ENCODE peak calls at places on chromosomes 11 and 22, in nine cellular contexts. H, R, D, G, N, J, O, S and P are unnamed samples.

GRCh38 chr22:35329114-35329847 is 29.6 kb downstream of the TOM1 start:
- DNase-seq in H (no peak), R (peak), D (no peak), G (no peak), N (no peak), J (no peak), O (no peak), S (no peak), P (no peak)

GRCh38 chr22:44587004-44587793 is 89.2 kb upstream of the RTL6 start:
- DNase-seq in H (no peak), R (peak), D (no peak), G (peak), N (no peak), J (no peak), O (peak), S (no peak), P (no peak)

GRCh38 chr11:126359431-126360048 is 4.1 kb downstream of the ST3GAL4 start:
- DNase-seq in H (peak), R (no peak), D (no peak), G (no peak), N (peak), J (no peak), O (peak), S (no peak), P (no peak)

GRCh38 chr22:18091916-18092526 is 14.2 kb downstream of the PEX26 start:
- DNase-seq in H (peak), R (no peak), D (no peak), G (no peak), N (no peak), J (no peak), O (peak), S (no peak), P (peak)

GRCh38 chr11:35106595-35106994 is 32.4 kb upstream of the CD44 start:
- DNase-seq in H (no peak), R (no peak), D (no peak), G (no peak), N (no peak), J (peak), O (no peak), S (no peak), P (peak)

GRCh38 chr11:66195867-66196266 is 72.6 kb upstream of the RAB1B start:
- DNase-seq in H (peak), R (no peak), D (no peak), G (no peak), N (no peak), J (no peak), O (no peak), S (no peak), P (no peak)

GRCh38 chr11:47387944-47388696 is 9.8 kb upstream of the SPI1 start:
- DNase-seq in H (no peak), R (no peak), D (no peak), G (no peak), N (no peak), J (no peak), O (no peak), S (no peak), P (no peak)

GRCh38 chr22:44003776-44004460 is 20.2 kb upstream of the PARVB start:
- DNase-seq in H (no peak), R (no peak), D (peak), G (peak), N (no peak), J (no peak), O (no peak), S (peak), P (no peak)

GRCh38 chr11:129732926-129733325 is 82.7 kb upstream of the TMEM45B start:
- DNase-seq in H (no peak), R (peak), D (no peak), G (no peak), N (no peak), J (no peak), O (no peak), S (no peak), P (no peak)

GRCh38 chr11:45935349-45936064 is 13.1 kb downstream of the LARGE2 start:
- DNase-seq in H (no peak), R (no peak), D (no peak), G (no peak), N (no peak), J (no peak), O (no peak), S (no peak), P (no peak)

GRCh38 chr22:30432520-30432919 is 7.0 kb downstream of the MTFP1 start:
- DNase-seq in H (no peak), R (no peak), D (no peak), G (no peak), N (no peak), J (no peak), O (no peak), S (no peak), P (no peak)

GRCh38 chr22:50731811-50732624 is 6.0 kb upstream of the ACR start:
- DNase-seq in H (peak), R (peak), D (peak), G (peak), N (peak), J (peak), O (peak), S (peak), P (peak)

DNA sequence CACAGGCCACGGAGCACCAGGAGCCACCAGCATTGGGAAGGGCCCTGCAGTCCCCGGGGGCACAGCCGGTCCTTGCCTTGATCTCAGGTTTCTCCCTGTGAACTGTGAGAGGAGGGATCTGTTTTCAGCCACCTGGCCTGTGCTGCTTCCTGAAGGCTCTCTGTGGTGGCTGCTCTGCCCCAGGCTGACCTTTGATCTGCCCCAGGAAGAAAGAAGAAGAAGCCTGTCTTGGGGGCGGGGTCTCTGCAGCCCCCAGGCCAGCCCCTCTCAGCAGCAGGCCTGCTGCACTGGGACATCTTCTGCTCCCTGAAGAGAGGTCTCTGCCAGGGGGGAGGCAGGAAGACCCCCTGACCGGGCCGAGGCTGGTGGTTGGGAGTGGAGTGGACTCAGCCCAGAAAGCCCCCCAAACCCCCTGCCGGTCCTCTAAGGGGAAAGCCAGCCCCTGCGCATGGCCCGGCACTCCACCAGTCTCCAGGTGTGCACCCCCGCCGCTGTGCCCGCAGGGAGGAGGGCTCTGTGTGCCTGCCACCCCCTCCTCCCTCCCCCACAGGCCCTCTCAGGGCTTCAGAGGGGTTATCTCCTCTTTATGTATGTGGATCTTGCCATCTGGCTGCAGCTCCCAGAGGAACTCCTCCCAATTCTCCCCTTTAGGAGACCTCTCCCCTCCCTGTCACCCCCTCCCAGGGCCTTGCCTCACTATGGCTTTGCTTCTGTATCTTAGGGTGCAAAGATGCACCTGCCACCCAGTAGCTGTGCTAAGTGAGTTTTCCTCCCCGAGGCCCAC is 675.3 kb downstream of the BRD1 start:
- DNase-seq in H (no peak), R (no peak), D (no peak), G (peak), N (peak), J (no peak), O (no peak), S (no peak), P (no peak)
- TF ChIP-seq EZH2phosphoT487 in H (no peak), R (no peak), D (no peak), G (no peak), N (no peak), J (no peak), O (no peak), S (no peak), P (no peak)

GRCh38 chr11:3686751-3687150 is 15.6 kb upstream of the CHRNA10 start:
- DNase-seq in H (no peak), R (no peak), D (no peak), G (no peak), N (no peak), J (no peak), O (peak), S (no peak), P (no peak)
- TF ChIP-seq EZH2phosphoT487 in H (no peak), R (no peak), D (no peak), G (no peak), N (no peak), J (no peak), O (no peak), S (no peak), P (no peak)

GRCh38 chr11:71265559-71266092 is 13.2 kb upstream of the SHANK2 start:
- DNase-seq in H (no peak), R (no peak), D (no peak), G (no peak), N (no peak), J (no peak), O (no peak), S (no peak), P (no peak)

GRCh38 chr11:71269603-71270511 is 17.5 kb upstream of the SHANK2 start:
- DNase-seq in H (no peak), R (no peak), D (no peak), G (no peak), N (no peak), J (no peak), O (no peak), S (no peak), P (no peak)

GRCh38 chr11:71266114-71266833 is 13.9 kb upstream of the SHANK2 start:
- DNase-seq in H (peak), R (no peak), D (no peak), G (no peak), N (peak), J (no peak), O (no peak), S (peak), P (no peak)

GRCh38 chr11:71267807-71268421 is 15.5 kb upstream of the SHANK2 start:
- DNase-seq in H (no peak), R (no peak), D (no peak), G (no peak), N (no peak), J (no peak), O (no peak), S (no peak), P (no peak)

DNA sequence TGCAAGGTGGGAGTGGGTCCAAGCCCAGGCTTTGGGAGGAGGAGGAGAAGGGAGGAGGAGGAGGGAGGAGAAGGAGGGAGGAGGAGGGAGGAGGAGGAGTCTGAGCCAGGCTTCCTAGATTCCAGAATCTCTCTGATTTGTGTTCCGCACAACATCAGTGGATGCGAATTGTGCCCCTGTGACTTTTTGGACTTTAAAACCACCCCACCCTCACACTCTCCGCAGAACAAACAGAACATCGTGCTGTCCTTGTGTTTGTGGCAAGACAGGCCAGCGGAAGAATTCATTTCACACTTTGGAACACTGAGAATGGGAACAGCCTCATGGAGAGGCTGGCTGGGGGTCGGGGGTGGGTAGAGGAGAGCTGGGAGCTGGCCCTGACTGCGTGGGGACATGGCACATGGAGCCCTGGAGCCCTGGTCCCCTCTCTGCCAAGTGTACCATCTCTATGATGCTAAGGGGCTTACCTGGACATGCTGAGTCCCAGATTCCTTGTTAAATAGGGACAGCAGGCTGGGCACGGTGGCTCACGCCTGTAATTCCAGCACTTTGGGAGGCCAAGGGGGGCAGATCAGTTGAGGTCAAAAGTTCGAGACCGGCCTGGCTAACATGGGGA is 16.4 kb upstream of the SHANK2 start:
- DNase-seq in H (no peak), R (no peak), D (no peak), G (no peak), N (no peak), J (no peak), O (no peak), S (no peak), P (no peak)
- TF ChIP-seq EZH2phosphoT487 in H (no peak), R (no peak), D (no peak), G (no peak), N (no peak), J (no peak), O (no peak), S (no peak), P (no peak)

GRCh38 chr11:36160115-36160514 is 129.1 kb downstream of the COMMD9 start:
- DNase-seq in H (no peak), R (no peak), D (no peak), G (no peak), N (no peak), J (no peak), O (no peak), S (no peak), P (no peak)
- TF ChIP-seq EZH2phosphoT487 in H (no peak), R (no peak), D (no peak), G (no peak), N (no peak), J (no peak), O (no peak), S (no peak), P (no peak)